ENCODE peak calls at places on chromosomes 1 and 21, in five cellular contexts. C is fibroblast of lung, Y is left ventricle myocardium inferior, H is SK-N-SH, K is colonic mucosa. B is an unnamed sample.

GRCh38 chr21:33931799-33932390 is 16.3 kb upstream of the ATP5PO start:
- DNase-seq in C (peak; percentile 58), Y (no peak), H (no peak), K (no peak), B (no peak)

GRCh38 chr21:27155130-27155500 is 188.2 kb upstream of the ADAMTS5 start:
- DNase-seq in C (no peak), Y (no peak), H (no peak), K (no peak), B (no peak)

GRCh38 chr1:115670476-115671175 is 28.9 kb downstream of the VANGL1 start:
- DNase-seq in C (peak; percentile 61), Y (no peak), H (no peak), K (peak; percentile 49), B (no peak)

GRCh38 chr1:27135920-27136551 is 18.9 kb downstream of the SLC9A1 start:
- DNase-seq in C (no peak), Y (no peak), H (no peak), K (no peak), B (no peak)

GRCh38 chr1:2379733-2380404 is 11.5 kb downstream of the MORN1 start:
- DNase-seq in C (no peak), Y (no peak), H (no peak), K (no peak), B (no peak)

GRCh38 chr21:36909423-36909822 is 57.0 kb downstream of the HLCS start:
- DNase-seq in C (peak; percentile 12), Y (no peak), H (no peak), K (no peak), B (no peak)

GRCh38 chr1:12064073-12064969 is 1.2 kb downstream of the TNFRSF8 start:
- DNase-seq in C (no peak), Y (no peak), H (no peak), K (no peak), B (no peak)

GRCh38 chr1:211698161-211699026 is 23.0 kb upstream of the NEK2 start:
- DNase-seq in C (peak; percentile 49), Y (peak; percentile 75), H (peak; percentile 86), K (peak; percentile 88), B (peak; percentile 68)

GRCh38 chr1:199551967-199552565 is 475.4 kb upstream of the NR5A2 start:
- DNase-seq in C (peak; percentile 85), Y (no peak), H (peak; percentile 47), K (peak; percentile 37), B (no peak)

GRCh38 chr1:28031173-28031572 is 57.2 kb downstream of the EYA3 start:
- DNase-seq in C (no peak), Y (no peak), H (no peak), K (no peak), B (no peak)

GRCh38 chr1:200179781-200180160 is 152.3 kb downstream of the NR5A2 start:
- DNase-seq in C (no peak), Y (no peak), H (no peak), K (no peak), B (no peak)

GRCh38 chr1:39671793-39672550 is at the start of gene NT5C1A:
- DNase-seq in C (no peak), Y (peak; percentile 76), H (peak; percentile 89), K (no peak), B (no peak)

DNA sequence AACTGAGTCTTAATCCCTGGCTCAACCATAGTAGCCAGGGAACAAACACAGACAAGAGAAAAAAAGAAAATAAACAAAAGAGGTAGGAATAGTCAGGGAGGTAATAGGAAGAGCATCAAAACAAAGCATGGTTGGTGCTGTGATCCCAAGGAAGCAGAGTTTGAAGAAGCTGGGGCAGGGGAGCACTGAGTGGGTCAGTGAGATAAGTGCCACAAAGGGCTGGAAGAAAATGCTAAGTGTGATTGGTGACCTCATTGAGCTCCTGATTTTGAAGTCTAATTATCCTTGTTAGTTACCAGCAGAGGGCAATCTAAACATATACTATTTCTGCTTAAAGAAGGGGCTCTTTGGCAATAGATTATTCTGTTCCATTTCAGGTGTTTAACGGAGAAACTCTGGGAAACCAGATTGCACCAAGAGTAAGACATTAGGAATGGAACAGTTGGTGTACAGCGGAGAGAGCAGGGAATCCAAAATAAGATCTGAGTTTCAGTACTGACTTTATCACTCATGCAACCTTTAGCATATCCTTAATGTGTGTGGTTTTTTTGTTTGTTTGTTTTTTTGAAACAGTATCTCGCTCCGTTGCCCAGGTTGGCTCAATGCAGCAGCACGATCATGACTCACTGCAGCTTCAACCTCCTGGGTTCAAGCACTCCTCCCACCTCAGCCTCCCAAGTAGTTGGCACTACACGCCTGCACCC is 30.7 kb upstream of the KIAA1614 start:
- DNase-seq in C (peak; percentile 74), Y (no peak), H (peak; percentile 65), K (no peak), B (no peak)
- TF ChIP-seq CTCF in C (peak; percentile 46), Y (peak; percentile 60), H (peak; percentile 69), K (peak; percentile 26), B (no peak)

DNA sequence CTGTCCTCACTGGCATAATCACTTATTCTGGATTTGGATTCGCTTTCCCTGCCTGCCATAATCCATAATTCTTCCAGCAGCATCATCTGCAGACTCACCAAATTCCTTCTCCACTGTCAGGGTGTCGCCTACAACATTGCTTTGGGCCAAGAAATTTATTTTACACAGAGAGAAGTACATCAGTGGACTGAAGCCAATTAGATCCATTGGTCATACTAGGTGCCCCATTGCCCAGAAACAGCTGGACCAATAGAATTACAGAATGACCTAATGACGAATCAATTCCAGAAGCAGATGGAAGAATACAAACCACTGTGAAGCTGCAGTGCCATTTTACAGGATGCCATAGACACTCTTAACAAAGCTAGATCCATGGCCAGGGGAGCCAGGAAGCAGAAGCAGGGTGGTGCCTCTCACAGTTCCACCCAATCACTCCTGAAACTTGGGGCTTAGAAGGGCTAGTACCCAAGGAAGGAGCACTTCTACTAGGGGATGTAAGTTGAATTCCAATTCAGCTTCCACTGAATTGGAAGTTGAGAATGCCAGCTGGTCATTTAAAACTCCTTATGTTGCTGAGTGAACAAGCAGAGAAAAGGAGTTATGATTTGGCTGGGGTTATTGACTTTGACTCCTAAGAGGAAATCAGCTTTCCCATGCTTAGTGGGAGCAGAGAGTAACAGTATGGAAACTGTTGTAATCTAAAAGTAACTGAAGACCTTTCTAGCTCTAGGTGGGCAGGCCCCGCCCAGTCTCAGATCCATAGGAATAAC is 44.0 kb downstream of the EDN2 start:
- DNase-seq in C (no peak), Y (no peak), H (no peak), K (no peak), B (no peak)
- H3K27me3 ChIP-seq in C (peaks cover 2% of the 10 kb centered on the region), Y (peaks cover 4% of the 10 kb centered on the region), H (no peaks in the 10 kb centered on the region), K (no peaks in the 10 kb centered on the region), B (peaks cover 12% of the 10 kb centered on the region)

DNA sequence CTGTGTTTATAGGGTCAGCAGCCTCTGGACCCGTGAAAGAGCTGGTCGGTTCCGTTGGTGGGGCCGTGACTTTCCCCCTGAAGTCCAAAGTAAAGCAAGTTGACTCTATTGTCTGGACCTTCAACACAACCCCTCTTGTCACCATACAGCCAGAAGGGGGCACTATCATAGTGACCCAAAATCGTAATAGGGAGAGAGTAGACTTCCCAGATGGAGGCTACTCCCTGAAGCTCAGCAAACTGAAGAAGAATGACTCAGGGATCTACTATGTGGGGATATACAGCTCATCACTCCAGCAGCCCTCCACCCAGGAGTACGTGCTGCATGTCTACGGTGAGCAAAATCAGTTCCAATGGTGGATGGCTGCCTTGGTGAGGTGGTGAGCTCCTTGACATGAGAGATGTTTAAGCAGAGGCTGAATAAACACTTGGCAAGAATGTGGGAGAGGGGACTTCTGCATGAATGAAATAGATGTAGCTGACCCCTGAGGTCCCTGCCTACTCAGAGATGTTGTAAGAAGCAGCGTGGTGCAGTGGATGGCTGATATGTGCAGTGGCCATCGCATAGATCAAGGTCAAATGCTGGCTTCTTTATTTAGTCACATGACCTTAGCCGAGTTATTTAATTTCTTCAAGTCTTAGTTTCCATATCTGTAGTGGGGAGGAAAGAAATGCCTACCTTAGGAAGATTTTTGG is 9.3 kb downstream of the SLAMF7 start:
- DNase-seq in C (no peak), Y (no peak), H (no peak), K (no peak), B (no peak)
- TF ChIP-seq CTCF in C (no peak), Y (no peak), H (peak; percentile 39), K (no peak), B (no peak)

DNA sequence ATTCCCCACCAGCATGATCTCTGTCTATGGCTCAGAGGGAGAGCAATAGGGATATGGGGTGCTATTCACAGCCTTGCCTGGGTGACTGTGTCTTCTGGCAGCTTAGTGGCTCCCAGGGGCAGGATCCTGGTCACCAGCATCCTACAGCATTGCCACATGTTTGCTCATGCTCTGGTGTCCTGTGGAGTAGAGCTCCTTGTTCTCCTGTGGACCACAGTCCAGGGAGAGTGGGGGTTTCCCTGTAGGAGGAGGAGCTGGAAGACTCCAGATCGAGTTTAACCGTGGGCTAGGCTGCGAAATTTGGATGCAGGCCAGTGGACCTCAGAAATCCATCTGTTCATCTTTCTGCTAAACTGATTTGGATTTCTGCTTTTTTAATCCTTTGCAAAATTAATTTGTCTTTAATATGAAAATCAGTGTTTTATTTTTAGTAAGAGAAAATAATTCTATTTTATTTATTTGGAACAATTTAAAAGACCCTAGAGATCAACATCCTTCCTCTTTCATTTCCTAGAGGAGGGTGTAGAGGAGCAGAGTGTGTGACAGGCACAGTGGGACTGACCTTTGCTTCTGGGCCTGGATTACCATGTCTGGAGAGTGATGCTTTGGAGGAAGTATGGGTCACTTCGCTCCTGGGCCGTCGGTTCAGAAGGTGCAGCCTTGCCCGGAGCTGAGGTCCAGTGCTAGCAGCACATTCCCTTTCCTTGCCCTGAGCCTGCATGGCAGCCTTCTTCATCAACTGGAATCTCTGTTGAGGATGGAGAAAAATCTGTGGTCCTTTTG is 17.4 kb downstream of the ADARB1 start:
- DNase-seq in C (no peak), Y (no peak), H (peak; percentile 51), K (no peak), B (no peak)
- H3K27me3 ChIP-seq in C (no peaks in the 10 kb centered on the region), Y (no peaks in the 10 kb centered on the region), H (no peaks in the 10 kb centered on the region), K (no peaks in the 10 kb centered on the region), B (no peaks in the 10 kb centered on the region)

B was measured in CD4-positive, alpha-beta T cell.